ENCODE peak calls at places on chromosomes 2 and 18, in four cellular contexts. Y, M, B and A are unnamed samples.

GRCh38 chr2:145002624-145003023 is 482.7 kb upstream of the ZEB2 start:
- DNase-seq in M (no peak), Y (no peak), B (no peak), A (no peak)

GRCh38 chr2:32210767-32211408 is 45.2 kb downstream of the SLC30A6 start:
- DNase-seq in M (no peak), B (no peak), Y (no peak), A (no peak)

GRCh38 chr2:47112665-47113435 is 42.3 kb downstream of the STPG4 start:
- DNase-seq in Y (no peak), B (no peak), M (no peak), A (no peak)

GRCh38 chr18:61295153-61295552 is 38.1 kb upstream of the CDH20 start:
- DNase-seq in M (no peak), Y (no peak), B (no peak), A (no peak)

GRCh38 chr18:58087928-58088722 is 44.1 kb downstream of the NEDD4L start:
- DNase-seq in B (no peak), M (no peak), Y (peak; percentile 75), A (no peak)

GRCh38 chr2:79938648-79939047 is 365.9 kb downstream of the LRRTM1 start:
- DNase-seq in M (no peak), B (no peak), Y (no peak), A (no peak)

GRCh38 chr2:144078091-144078490 is 441.8 kb downstream of the ZEB2 start:
- DNase-seq in B (no peak), M (no peak), Y (no peak), A (no peak)

GRCh38 chr2:16093639-16094447 is 153.5 kb downstream of the MYCN start:
- DNase-seq in B (no peak), Y (peak; percentile 50), M (no peak), A (peak; percentile 42)

GRCh38 chr18:50065527-50065926 is 129.4 kb downstream of the MYO5B start:
- DNase-seq in B (no peak), M (no peak), Y (no peak), A (no peak)

GRCh38 chr18:62998443-62998842 is 283.1 kb downstream of the PHLPP1 start:
- DNase-seq in Y (no peak), M (no peak), B (no peak), A (no peak)

GRCh38 chr2:68961380-68961779 is 8.7 kb upstream of the GKN2 start:
- DNase-seq in B (no peak), M (no peak), Y (no peak), A (no peak)

GRCh38 chr2:218470454-218470853 is 51.5 kb downstream of the VIL1 start:
- DNase-seq in M (no peak), Y (no peak), B (no peak), A (peak; percentile 40)

GRCh38 chr2:211745295-211746097 is 793.1 kb downstream of the ERBB4 start:
- DNase-seq in Y (peak; percentile 29), M (no peak), B (peak; percentile 66), A (no peak)

GRCh38 chr2:241976296-241976695 is 106.8 kb downstream of the RTP5 start:
- DNase-seq in Y (no peak), B (no peak), M (no peak), A (no peak)

GRCh38 chr2:220320326-220320725 is 692.9 kb downstream of the SLC4A3 start:
- DNase-seq in B (no peak), M (no peak), Y (no peak), A (no peak)

GRCh38 chr18:79393181-79393598 is 2.5 kb upstream of the NFATC1 start:
- DNase-seq in B (no peak), M (peak; percentile 53), Y (no peak), A (no peak)

GRCh38 chr2:62505649-62506420 is at the start of gene TMEM17:
- DNase-seq in Y (peak; percentile 87), M (peak; percentile 96), B (peak; percentile 97), A (peak; percentile 37)

GRCh38 chr2:206164261-206164862 is 4.7 kb downstream of the EEF1B2 start:
- DNase-seq in Y (peak; percentile 13), M (no peak), B (peak; percentile 42), A (no peak)

GRCh38 chr18:47286776-47287410 is 35.4 kb upstream of the SKOR2 start:
- DNase-seq in M (no peak), Y (no peak), B (no peak), A (no peak)

GRCh38 chr2:175605989-175606841 is 395.9 kb downstream of the LNPK start:
- DNase-seq in M (no peak), Y (no peak), B (no peak), A (peak; percentile 10)

GRCh38 chr2:26424211-26424610 is 22.5 kb downstream of the DRC1 start:
- DNase-seq in B (no peak), M (no peak), Y (no peak), A (no peak)

GRCh38 chr2:217065695-217066405 is 206.0 kb upstream of the TNP1 start:
- DNase-seq in M (no peak), Y (no peak), B (peak; percentile 88), A (no peak)

GRCh38 chr2:107932986-107933385 is 53.3 kb upstream of the SLC5A7 start:
- DNase-seq in M (no peak), Y (no peak), B (peak; percentile 23), A (no peak)

GRCh38 chr2:147331790-147332419 is 512.9 kb upstream of the ACVR2A start:
- DNase-seq in B (peak; percentile 11), Y (peak; percentile 38), M (no peak), A (no peak)

GRCh38 chr2:196533998-196534397 is 105.5 kb upstream of the CCDC150 start:
- DNase-seq in B (no peak), Y (no peak), M (no peak), A (no peak)

GRCh38 chr18:24368749-24369148 is 28.9 kb downstream of the OSBPL1A start:
- DNase-seq in B (no peak), M (no peak), Y (no peak), A (no peak)

GRCh38 chr18:2898131-2898640 is 51.4 kb downstream of the EMILIN2 start:
- DNase-seq in B (no peak), Y (no peak), M (no peak), A (no peak)

GRCh38 chr2:25356088-25356487 is 14.4 kb upstream of the DNMT3A start:
- DNase-seq in M (no peak), B (no peak), Y (no peak), A (no peak)
- TF ChIP-seq CTCF in M (no peak), B (no peak), Y (no peak), A (no peak)

GRCh38 chr2:240591784-240592183 is 5.2 kb downstream of the CAPN10 start:
- DNase-seq in Y (no peak), M (no peak), B (no peak), A (no peak)

GRCh38 chr2:240593703-240594451 is 7.3 kb downstream of the CAPN10 start:
- DNase-seq in Y (peak; percentile 5), B (no peak), M (peak; percentile 11), A (no peak)

GRCh38 chr2:240591226-240591625 is 4.7 kb downstream of the CAPN10 start:
- DNase-seq in B (no peak), Y (no peak), M (no peak), A (no peak)

GRCh38 chr2:240594511-240595380 is 8.2 kb downstream of the CAPN10 start:
- DNase-seq in M (peak; percentile 19), Y (peak; percentile 4), B (no peak), A (no peak)

DNA sequence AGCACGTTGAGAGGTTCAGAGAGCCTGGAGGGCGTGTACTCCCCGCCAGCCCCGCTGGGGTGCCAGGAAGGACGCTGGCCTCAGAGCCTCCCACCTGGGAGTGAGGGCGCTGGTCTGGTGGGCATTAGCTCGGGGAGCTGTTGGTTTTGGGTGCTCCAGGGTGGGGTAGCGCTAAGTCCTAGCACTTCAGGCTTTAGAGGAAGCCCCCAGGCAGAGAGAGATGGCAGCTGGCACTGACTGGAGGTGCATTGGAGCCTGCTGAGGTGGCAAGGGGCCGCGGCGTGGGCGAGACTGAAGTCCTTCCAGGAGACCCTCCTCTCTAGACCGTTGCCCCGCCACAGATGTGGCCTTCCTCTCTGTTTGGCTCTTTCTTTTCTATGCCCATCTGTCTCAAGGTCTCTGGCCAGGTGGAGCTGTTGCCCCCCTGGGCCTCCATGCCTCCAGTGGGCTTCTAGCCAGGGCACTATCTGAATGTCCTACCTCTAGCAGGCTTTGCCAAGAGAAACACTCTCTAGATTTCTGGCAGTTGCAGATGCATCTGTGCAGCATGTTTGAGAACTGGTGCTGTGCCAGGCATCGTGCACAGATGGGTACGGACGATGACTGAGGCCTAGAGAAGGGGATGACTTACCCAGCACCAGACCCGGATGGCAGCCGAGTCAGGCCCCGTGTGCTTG is 6.6 kb downstream of the CAPN10 start:
- DNase-seq in B (no peak), M (no peak), Y (no peak), A (no peak)
- TF ChIP-seq CTCF in B (no peak), M (no peak), Y (no peak), A (no peak)

GRCh38 chr2:127022817-127023216 is 84.1 kb downstream of the BIN1 start:
- DNase-seq in B (no peak), M (no peak), Y (no peak), A (no peak)

GRCh38 chr2:127023504-127023903 is 83.5 kb downstream of the BIN1 start:
- DNase-seq in Y (no peak), M (no peak), B (no peak), A (no peak)

GRCh38 chr2:127027715-127028114 is 79.2 kb downstream of the BIN1 start:
- DNase-seq in M (no peak), Y (no peak), B (peak; percentile 20), A (no peak)

GRCh38 chr2:127024769-127025356 is 82.1 kb downstream of the BIN1 start:
- DNase-seq in Y (peak; percentile 33), M (peak; percentile 42), B (peak; percentile 62), A (no peak)

DNA sequence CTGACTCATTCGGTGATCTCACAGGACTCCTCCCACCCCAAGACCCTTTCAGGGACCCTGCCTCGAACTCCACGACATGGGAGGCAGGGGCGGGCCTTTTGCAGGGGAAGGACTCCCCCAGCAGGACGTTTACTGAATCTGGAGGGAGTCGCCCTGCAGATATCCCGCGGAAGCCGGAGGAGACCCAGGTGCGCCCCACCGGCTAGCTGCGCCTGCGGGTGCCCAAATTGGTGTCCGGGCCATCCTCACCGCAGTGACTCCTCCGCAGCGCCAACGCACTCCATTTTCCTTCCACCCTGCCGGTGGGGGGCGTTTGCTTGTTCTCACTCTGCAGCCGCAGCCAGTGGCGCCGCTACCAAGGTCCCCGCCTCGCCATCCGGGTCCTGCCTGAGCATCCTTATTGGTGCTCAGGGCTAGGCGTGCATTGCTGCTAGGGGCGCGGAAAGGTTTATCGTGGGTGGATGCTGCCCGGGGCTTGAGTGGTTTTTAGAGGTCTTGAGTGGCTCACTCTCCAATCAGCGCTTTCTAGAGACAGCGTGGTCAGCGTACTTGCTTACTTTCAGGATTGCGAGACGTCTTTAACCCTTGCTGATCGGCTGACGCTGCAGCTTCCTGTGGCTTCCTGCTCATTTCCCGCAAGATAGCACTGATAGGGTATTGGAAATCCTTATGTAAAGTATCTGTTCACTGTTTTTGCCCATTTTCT is 81.4 kb downstream of the BIN1 start:
- DNase-seq in Y (peak; percentile 78), M (peak; percentile 64), B (peak; percentile 90), A (no peak)
- TF ChIP-seq CTCF in Y (no peak), M (peak; percentile 25), B (peak; percentile 50), A (peak; percentile 48)

GRCh38 chr2:21772624-21773023 is 648.9 kb downstream of the TDRD15 start:
- DNase-seq in M (no peak), B (no peak), Y (no peak), A (no peak)

GRCh38 chr2:21773168-21773567 is 649.4 kb downstream of the TDRD15 start:
- DNase-seq in M (no peak), Y (no peak), B (no peak), A (no peak)

GRCh38 chr2:21774691-21775090 is 650.9 kb downstream of the TDRD15 start:
- DNase-seq in Y (no peak), B (no peak), M (no peak), A (no peak)

DNA sequence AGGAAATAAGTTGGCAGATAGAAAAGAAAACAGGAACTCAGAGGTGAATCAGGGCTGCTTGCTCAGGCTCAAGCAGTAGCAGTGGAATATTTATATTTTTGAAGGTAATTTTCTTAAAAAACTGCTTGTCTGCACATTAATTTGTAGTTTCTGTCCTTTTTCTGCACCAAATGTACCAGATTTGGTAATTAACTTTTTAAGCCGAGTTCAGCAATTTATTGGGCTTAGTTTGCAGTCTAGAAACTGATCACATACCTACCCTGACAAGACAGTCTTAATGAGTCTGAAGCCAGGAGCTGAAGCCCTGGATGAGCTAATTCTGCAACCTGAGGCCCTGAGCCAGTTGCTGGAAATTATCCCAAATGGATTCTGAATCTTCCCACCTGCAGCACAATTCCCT is 647.0 kb downstream of the TDRD15 start:
- DNase-seq in B (no peak), Y (no peak), M (no peak), A (no peak)
- TF ChIP-seq CTCF in B (no peak), Y (no peak), M (no peak), A (no peak)